ENCODE peak calls at places on chromosome 19, in six cellular contexts. One of them, this sample, is unnamed.

GRCh38 chr19:16764793-16765433 is 45.3 kb downstream of the NWD1 start:
- DNase-seq in stimulated activated CD4-positive, alpha-beta T cell treated with anti-CD3 and anti-CD28 coated beads, TNF-alpha, amount 100 ng/mL, for 48 hours: no peak
- DNase-seq in GM04503: no peak
- DNase-seq in AG04449: no peak
- DNase-seq in SHP77 treated with DMSO at 0.1 percent for 48 hours: no peak
- DNase-seq in T-cell: no peak
- DNase-seq in this sample: no peak

GRCh38 chr19:49409441-49410029 is 13.7 kb downstream of the PTH2 start:
- DNase-seq in stimulated activated CD4-positive, alpha-beta T cell treated with anti-CD3 and anti-CD28 coated beads, TNF-alpha, amount 100 ng/mL, for 48 hours: no peak
- DNase-seq in GM04503: no peak
- DNase-seq in AG04449: no peak
- DNase-seq in SHP77 treated with DMSO at 0.1 percent for 48 hours: no peak
- DNase-seq in T-cell: no peak
- DNase-seq in this sample: peak

GRCh38 chr19:7251502-7251901 is 42.7 kb downstream of the INSR start:
- DNase-seq in stimulated activated CD4-positive, alpha-beta T cell treated with anti-CD3 and anti-CD28 coated beads, TNF-alpha, amount 100 ng/mL, for 48 hours: no peak
- DNase-seq in GM04503: no peak
- DNase-seq in AG04449: no peak
- DNase-seq in SHP77 treated with DMSO at 0.1 percent for 48 hours: no peak
- DNase-seq in T-cell: no peak
- DNase-seq in this sample: no peak

GRCh38 chr19:6739884-6740588 is 556 bp downstream of the TRIP10 start:
- DNase-seq in stimulated activated CD4-positive, alpha-beta T cell treated with anti-CD3 and anti-CD28 coated beads, TNF-alpha, amount 100 ng/mL, for 48 hours: no peak
- DNase-seq in GM04503: no peak
- DNase-seq in AG04449: no peak
- DNase-seq in SHP77 treated with DMSO at 0.1 percent for 48 hours: no peak
- DNase-seq in T-cell: no peak
- DNase-seq in this sample: no peak

GRCh38 chr19:15248648-15249559 is 16.7 kb upstream of the EPHX3 start:
- DNase-seq in stimulated activated CD4-positive, alpha-beta T cell treated with anti-CD3 and anti-CD28 coated beads, TNF-alpha, amount 100 ng/mL, for 48 hours: no peak
- DNase-seq in GM04503: peak
- DNase-seq in AG04449: peak
- DNase-seq in SHP77 treated with DMSO at 0.1 percent for 48 hours: no peak
- DNase-seq in T-cell: no peak
- DNase-seq in this sample: no peak

GRCh38 chr19:16940626-16941025 is 51.8 kb downstream of the F2RL3 start:
- DNase-seq in stimulated activated CD4-positive, alpha-beta T cell treated with anti-CD3 and anti-CD28 coated beads, TNF-alpha, amount 100 ng/mL, for 48 hours: no peak
- DNase-seq in GM04503: no peak
- DNase-seq in AG04449: no peak
- DNase-seq in SHP77 treated with DMSO at 0.1 percent for 48 hours: no peak
- DNase-seq in T-cell: no peak
- DNase-seq in this sample: no peak

GRCh38 chr19:8702350-8702749 is 3.8 kb upstream of the ACTL9 start:
- DNase-seq in stimulated activated CD4-positive, alpha-beta T cell treated with anti-CD3 and anti-CD28 coated beads, TNF-alpha, amount 100 ng/mL, for 48 hours: peak
- DNase-seq in GM04503: no peak
- DNase-seq in AG04449: no peak
- DNase-seq in SHP77 treated with DMSO at 0.1 percent for 48 hours: no peak
- DNase-seq in T-cell: peak
- DNase-seq in this sample: no peak

GRCh38 chr19:10227215-10227971 is 3.7 kb downstream of the S1PR2 start:
- DNase-seq in stimulated activated CD4-positive, alpha-beta T cell treated with anti-CD3 and anti-CD28 coated beads, TNF-alpha, amount 100 ng/mL, for 48 hours: no peak
- DNase-seq in GM04503: no peak
- DNase-seq in AG04449: no peak
- DNase-seq in SHP77 treated with DMSO at 0.1 percent for 48 hours: no peak
- DNase-seq in T-cell: no peak
- DNase-seq in this sample: no peak